ENCODE peak calls at places on chromosomes 13 and 19, in nine cellular contexts. Z is glutamatergic neuron; H is putamen; B is activated CD4-positive, alpha-beta T cell treated with anti-CD3 and anti-CD28 coated beads, Interleukin-2, amount 50 U/mL, for 1 hour; Y is stimulated activated CD4-positive, alpha-beta T cell treated with anti-CD3 and anti-CD28 coated beads, Interleukin-4, amount 100 ng/mL, for 48 hours; I is activated T-cell treated with anti-CD3 and anti-CD28 coated beads, Interleukin-2, amount 50 U/mL, for 4 hours; U is stimulated activated CD8-positive, alpha-beta memory T cell treated with anti-CD3 and anti-CD28 coated beads, Interleukin-7, amount 100 ng/mL, for 48 hours; P is GM04504; R is endothelial cell. J is an unnamed sample.
A peak's percentile ranks its signal among the peaks of the same experiment; 100 is the strongest.

GRCh38 chr19:44782729-44783128 is 5.0 kb downstream of the CBLC start:
- DNase-seq in H (no peak), I (no peak), P (no peak), Z (no peak), R (no peak), B (no peak), U (no peak), Y (no peak), J (no peak)

GRCh38 chr19:10835089-10835753 is 791 bp downstream of the TMED1 start:
- DNase-seq in R (no peak), Y (no peak), H (peak; percentile 13), I (no peak), P (no peak), Z (no peak), B (no peak), U (peak; percentile 99), J (no peak)

GRCh38 chr13:59747529-59747928 is 416.2 kb downstream of the DIAPH3 start:
- DNase-seq in U (no peak), Y (no peak), R (no peak), Z (no peak), P (no peak), B (no peak), H (no peak), I (no peak), J (no peak)

GRCh38 chr13:99816321-99816720 is 155.2 kb downstream of the ZIC5 start:
- DNase-seq in U (no peak), Z (no peak), Y (no peak), I (no peak), P (no peak), R (no peak), H (no peak), B (no peak), J (no peak)

GRCh38 chr19:58325623-58326022 is 1.2 kb upstream of the ZSCAN22 start:
- DNase-seq in H (no peak), U (no peak), Z (no peak), B (no peak), I (no peak), P (no peak), Y (no peak), R (no peak), J (no peak)

GRCh38 chr13:76812206-76812882 is 73.9 kb downstream of the KCTD12 start:
- DNase-seq in Y (no peak), B (no peak), P (peak; percentile 78), H (peak; percentile 38), R (no peak), U (no peak), I (no peak), Z (peak; percentile 28), J (no peak)

GRCh38 chr13:114264886-114265611 is 16.4 kb upstream of the UPF3A start:
- DNase-seq in U (no peak), R (no peak), P (no peak), I (no peak), Z (no peak), B (no peak), Y (no peak), H (peak; percentile 36), J (no peak)

GRCh38 chr13:88464851-88465250 is 793.7 kb downstream of the SLITRK5 start:
- DNase-seq in H (no peak), I (no peak), U (no peak), Z (no peak), B (no peak), R (no peak), Y (no peak), P (no peak), J (no peak)

GRCh38 chr19:52138614-52139290 is 986 bp downstream of the ZNF616 start:
- DNase-seq in R (peak; percentile 55), B (no peak), U (peak; percentile 15), H (peak; percentile 18), Y (peak; percentile 2), P (no peak), I (peak; percentile 9), Z (peak; percentile 74), J (peak; percentile 78)

GRCh38 chr19:10961763-10962536 is 1.1 kb downstream of the SMARCA4 start:
- DNase-seq in B (no peak), P (no peak), I (no peak), Y (no peak), Z (no peak), U (no peak), R (no peak), H (no peak), J (no peak)

GRCh38 chr13:83136660-83137059 is 745.6 kb downstream of the SLITRK1 start:
- DNase-seq in Z (no peak), B (no peak), R (no peak), H (no peak), I (no peak), P (no peak), Y (no peak), U (no peak), J (no peak)

GRCh38 chr13:23725922-23726321 is 155.7 kb downstream of the TNFRSF19 start:
- DNase-seq in B (no peak), U (no peak), H (no peak), R (no peak), Y (no peak), I (no peak), P (no peak), Z (no peak), J (no peak)

GRCh38 chr19:40962460-40962961 is 28.6 kb upstream of the CYP2B6 start:
- DNase-seq in P (peak; percentile 22), Y (no peak), B (no peak), R (no peak), U (no peak), I (no peak), H (no peak), Z (no peak), J (no peak)

GRCh38 chr13:58630794-58631193 is 999.2 kb downstream of the PCDH17 start:
- DNase-seq in B (no peak), P (no peak), H (no peak), R (no peak), U (no peak), Y (no peak), Z (no peak), I (no peak), J (no peak)

J was measured in aorta.